ENCODE peak calls at places on chromosomes 16 and 17, in seven cellular contexts. G is activated naive CD8-positive, alpha-beta T cell treated with anti-CD3 and anti-CD28 coated beads, Interleukin-2, amount 10 ng/mL, durations not matched to agents 7 days and 5 days; E is RWPE1; R is stomach; O is posterior cingulate gyrus; F is mucosa of descending colon; K is activated CD8-positive, alpha-beta memory T cell treated with anti-CD3 and anti-CD28 coated beads for 1 hour. J is an unnamed sample.

GRCh38 chr16:66588981-66589713 is 9.9 kb downstream of the CMTM2 start:
- DNase-seq in G (peak), E (no peak), R (peak), O (peak), F (peak), K (no peak), J (no peak)

GRCh38 chr17:48037924-48038323 is 327 bp upstream of the COPZ2 start:
- DNase-seq in G (peak), E (no peak), R (no peak), O (no peak), F (no peak), K (no peak), J (no peak)

GRCh38 chr16:68242926-68243858 is 2.0 kb upstream of the PLA2G15 start:
- DNase-seq in G (no peak), E (no peak), R (no peak), O (no peak), F (no peak), K (no peak), J (no peak)

GRCh38 chr16:9128346-9129342 is 37.2 kb downstream of the HAPSTR1 start:
- DNase-seq in G (no peak), E (no peak), R (no peak), O (peak), F (no peak), K (no peak), J (no peak)

GRCh38 chr16:85438981-85439639 is 174.0 kb upstream of the GSE1 start:
- DNase-seq in G (no peak), E (no peak), R (no peak), O (no peak), F (peak), K (no peak), J (no peak)

GRCh38 chr17:57078274-57078673 is 6.8 kb upstream of the AKAP1 start:
- DNase-seq in G (no peak), E (no peak), R (no peak), O (no peak), F (no peak), K (no peak), J (no peak)

GRCh38 chr16:13427943-13428342 is 492.0 kb upstream of the ERCC4 start:
- DNase-seq in G (no peak), E (no peak), R (no peak), O (no peak), F (no peak), K (no peak), J (no peak)

GRCh38 chr16:47574091-47575054 is 113.2 kb downstream of the PHKB start:
- DNase-seq in G (no peak), E (peak), R (no peak), O (no peak), F (no peak), K (no peak), J (no peak)

J was measured in amygdala.